ENCODE peak calls at places on chromosomes 12 and 14, in six cellular contexts. Q is lung; B is body of pancreas; J is effector memory CD4-positive, alpha-beta T cell; K is neural progenitor cell; C is right atrium auricular region. R is an unnamed sample. For H3K4me1 and H3K27me3, the result is how much of the 10 kb centered on the place peaks cover.

GRCh38 chr12:105744659-105745058 is 394.1 kb downstream of the NUAK1 start:
- DNase-seq in B (no peak), J (no peak), C (no peak), K (no peak), Q (no peak), R (no peak)

GRCh38 chr12:112906712-112907414 is at the start of gene OAS1:
- DNase-seq in B (peak), C (no peak), J (no peak), Q (peak), K (peak), R (no peak)

GRCh38 chr12:132366341-132366861 is 37.0 kb upstream of the GALNT9 start:
- DNase-seq in J (no peak), K (peak), B (no peak), C (no peak), Q (no peak), R (no peak)

GRCh38 chr12:132557969-132558856 is 52.2 kb downstream of the LRCOL1 start:
- DNase-seq in K (no peak), Q (no peak), C (no peak), J (no peak), B (no peak), R (no peak)

GRCh38 chr12:19273482-19274330 is 144.2 kb downstream of the PLEKHA5 start:
- DNase-seq in C (peak), Q (peak), B (peak), K (no peak), J (peak), R (peak)

GRCh38 chr12:133081408-133081806 is 684 bp downstream of the ZNF140 start:
- DNase-seq in C (no peak), Q (peak), J (no peak), K (no peak), B (peak), R (no peak)

GRCh38 chr14:74893614-74894091 is 11.9 kb downstream of the DLST start:
- DNase-seq in C (no peak), K (no peak), B (no peak), Q (no peak), J (no peak), R (no peak)

GRCh38 chr14:24367506-24368214 is at the start of gene NFATC4:
- DNase-seq in J (no peak), C (peak), Q (peak), B (peak), K (peak), R (peak)

GRCh38 chr12:90978117-90978770 is 23.3 kb upstream of the CCER1 start:
- DNase-seq in B (peak), Q (no peak), K (peak), C (no peak), J (no peak), R (peak)

GRCh38 chr12:97568336-97569180 is 106.0 kb downstream of the RMST start:
- DNase-seq in Q (no peak), B (peak), J (no peak), C (no peak), K (no peak), R (no peak)

GRCh38 chr12:121668750-121669524 is 517 bp downstream of the MORN3 start:
- DNase-seq in B (peak), C (no peak), J (no peak), Q (no peak), K (peak), R (peak)

GRCh38 chr12:83700858-83701257 is 1014.2 kb downstream of the TMTC2 start:
- DNase-seq in C (no peak), Q (no peak), J (no peak), K (no peak), B (no peak), R (no peak)

GRCh38 chr12:20443792-20444191 is 75.5 kb downstream of the PDE3A start:
- DNase-seq in J (no peak), B (no peak), Q (no peak), K (no peak), C (no peak), R (no peak)

GRCh38 chr12:13713746-13714400 is 267.5 kb downstream of the GRIN2B start:
- DNase-seq in K (peak), J (no peak), C (no peak), Q (no peak), B (no peak), R (no peak)

GRCh38 chr12:51351913-51352532 is 5.5 kb upstream of the CELA1 start:
- DNase-seq in K (peak), Q (peak), J (peak), B (peak), C (no peak), R (peak)

GRCh38 chr12:112170376-112170775 is 45.0 kb downstream of the TRAFD1 start:
- DNase-seq in C (no peak), K (peak), J (no peak), B (no peak), Q (no peak), R (peak)

GRCh38 chr12:92988622-92989130 is 59.6 kb upstream of the EEA1 start:
- DNase-seq in Q (no peak), C (no peak), J (no peak), K (no peak), B (peak), R (no peak)

GRCh38 chr14:24861083-24861630 is 188.8 kb downstream of the STXBP6 start:
- DNase-seq in Q (no peak), J (no peak), B (peak), K (no peak), C (no peak), R (peak)

GRCh38 chr12:100263131-100263530 is 3.7 kb downstream of the DEPDC4 start:
- DNase-seq in C (no peak), J (no peak), K (no peak), B (no peak), Q (no peak), R (no peak)

GRCh38 chr12:53806689-53807088 is 54.9 kb upstream of the CISTR start:
- DNase-seq in Q (no peak), B (no peak), C (no peak), K (no peak), J (no peak), R (peak)

GRCh38 chr12:75722714-75723200 is 211.3 kb upstream of the KRR1 start:
- DNase-seq in K (no peak), C (peak), Q (peak), B (peak), J (peak), R (peak)

GRCh38 chr12:76890407-76891143 is 11.8 kb upstream of the CSRP2 start:
- DNase-seq in J (no peak), B (no peak), K (no peak), C (no peak), Q (no peak), R (no peak)

GRCh38 chr12:131555866-131556265 is 155.0 kb upstream of the SFSWAP start:
- DNase-seq in B (no peak), J (no peak), Q (no peak), C (no peak), K (no peak), R (no peak)

GRCh38 chr14:105391541-105391940 is 6.8 kb upstream of the TEX22 start:
- DNase-seq in J (no peak), C (no peak), B (no peak), K (no peak), Q (no peak), R (no peak)

GRCh38 chr14:105390849-105391500 is 7.4 kb upstream of the TEX22 start:
- DNase-seq in C (no peak), K (no peak), Q (no peak), J (no peak), B (no peak), R (no peak)

GRCh38 chr14:105394714-105395537 is 3.4 kb upstream of the TEX22 start:
- DNase-seq in B (no peak), Q (no peak), C (no peak), J (no peak), K (no peak), R (no peak)

GRCh38 chr14:105392161-105393090 is 5.9 kb upstream of the TEX22 start:
- DNase-seq in C (no peak), Q (no peak), J (no peak), B (no peak), K (no peak), R (no peak)

DNA sequence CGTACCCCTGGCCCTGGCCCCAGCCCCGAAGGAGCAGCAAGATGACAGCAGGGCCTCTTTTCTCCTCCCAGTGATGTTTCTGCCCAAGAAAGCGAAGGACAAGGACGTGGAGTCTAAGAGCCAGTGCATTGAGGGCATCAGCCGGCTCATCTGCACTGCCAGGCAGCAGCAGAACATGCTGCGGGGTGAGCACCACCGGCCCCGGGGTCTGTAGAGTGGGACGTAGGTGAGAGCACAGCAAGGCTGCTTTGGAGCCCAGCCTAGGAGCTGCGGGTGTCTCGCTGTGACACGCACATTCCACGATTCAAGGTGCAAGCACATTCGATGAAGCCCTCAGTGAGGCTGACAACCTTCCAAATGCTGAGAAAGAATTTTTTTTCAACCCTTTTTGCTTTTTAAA is 5.2 kb upstream of the TEX22 start:
- DNase-seq in B (no peak), J (no peak), Q (no peak), K (no peak), C (no peak), R (no peak)
- H3K4me1 ChIP-seq in B (under half), J (under half), Q (under half), K (under half), C (under half), R (under half)

DNA sequence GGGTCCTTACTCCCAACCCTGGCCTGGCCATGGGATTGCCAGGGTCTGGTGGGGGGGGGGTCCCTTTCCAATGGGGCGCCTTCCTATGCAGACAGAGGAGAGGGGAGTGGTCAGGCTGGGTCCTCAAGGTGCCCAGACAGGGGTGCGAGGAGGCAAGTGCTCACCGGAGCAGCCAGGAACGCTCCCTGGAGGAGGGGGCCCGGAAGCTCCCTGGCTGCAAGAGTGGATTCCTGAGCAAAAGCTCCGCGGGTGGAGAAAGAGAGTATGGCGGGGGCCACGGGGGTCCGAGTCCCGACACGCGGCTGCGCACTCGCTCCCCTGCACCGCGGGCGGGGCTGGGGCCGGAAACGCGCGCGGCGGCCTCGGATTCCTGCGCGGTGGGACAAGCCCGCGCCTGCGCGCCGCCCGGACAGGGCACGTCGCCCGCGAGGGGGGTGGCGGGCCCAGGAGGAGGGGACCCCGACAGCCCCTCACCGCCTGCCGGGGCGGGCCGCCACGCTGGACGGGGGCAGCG is 27.7 kb upstream of the GPR132 start:
- DNase-seq in J (peak), Q (peak), K (peak), B (peak), C (no peak), R (peak)
- H3K27me3 ChIP-seq in J (under half), Q (under half), K (half or more), B (under half), C (under half), R (under half)

GRCh38 chr14:103696466-103697071 is 18.7 kb downstream of the XRCC3 start:
- DNase-seq in J (no peak), K (no peak), C (no peak), Q (no peak), B (no peak), R (no peak)
- H3K4me1 ChIP-seq in J (under half), K (under half), C (half or more), Q (under half), B (under half), R (under half)

GRCh38 chr12:48021485-48022179 is 17.4 kb upstream of the COL2A1 start:
- DNase-seq in J (no peak), B (no peak), K (peak), Q (peak), C (no peak), R (peak)
- H3K27me3 ChIP-seq in J (under half), B (under half), K (half or more), Q (under half), C (under half), R (half or more)

DNA sequence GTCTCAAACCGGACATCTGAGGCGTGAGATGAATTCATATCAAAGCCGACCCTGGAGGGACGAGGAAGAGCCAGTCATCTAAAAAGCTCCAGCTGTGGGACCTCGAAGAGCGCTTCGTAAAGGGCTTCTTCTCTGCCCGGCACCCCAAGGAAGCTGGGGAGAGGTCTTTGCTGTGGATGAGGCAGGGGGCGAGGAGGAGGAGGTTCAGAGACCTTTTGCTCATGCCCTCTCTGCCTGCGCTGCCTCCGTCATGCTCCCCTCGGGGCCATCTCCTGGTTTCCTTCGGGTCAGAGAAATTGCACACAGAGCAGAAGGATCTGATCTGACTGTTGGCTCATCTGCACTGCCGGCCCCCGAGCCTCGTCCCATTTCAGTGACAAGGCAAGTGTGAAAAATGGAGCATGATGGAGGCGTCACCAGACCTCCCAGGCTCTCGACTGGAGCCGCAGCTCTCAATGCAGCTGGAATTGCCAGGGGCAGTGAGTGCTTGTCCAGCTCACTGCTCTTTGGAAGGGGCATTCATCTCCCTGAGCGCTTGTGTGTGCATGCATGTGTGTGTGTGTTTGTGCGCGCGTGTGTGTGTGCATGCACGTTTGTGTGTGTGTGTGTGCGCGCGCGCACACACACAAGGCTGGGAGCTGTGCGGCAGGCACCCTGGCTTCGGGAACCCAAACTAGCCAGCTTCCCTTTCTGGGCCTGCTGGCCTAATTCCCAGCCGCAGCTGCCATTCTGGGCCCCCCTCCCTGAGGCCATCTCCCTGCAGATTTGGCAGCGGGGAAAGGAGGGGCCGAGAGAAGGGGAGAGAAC is 9.2 kb downstream of the CABP1 start:
- DNase-seq in K (peak), Q (no peak), J (no peak), B (no peak), C (no peak), R (no peak)
- H3K4me1 ChIP-seq in K (under half), Q (under half), J (under half), B (under half), C (half or more), R (under half)

GRCh38 chr12:7207866-7208612 is 18.6 kb downstream of the PEX5 start:
- DNase-seq in K (no peak), J (no peak), C (no peak), Q (no peak), B (no peak), R (no peak)
- H3K27me3 ChIP-seq in K (under half), J (under half), C (under half), Q (under half), B (under half), R (under half)

GRCh38 chr12:79883216-79883615 is 51.7 kb downstream of the PPP1R12A start:
- DNase-seq in B (no peak), J (no peak), K (no peak), Q (no peak), C (no peak), R (no peak)

GRCh38 chr12:79884401-79885006 is 50.4 kb downstream of the PPP1R12A start:
- DNase-seq in Q (no peak), K (no peak), C (no peak), J (no peak), B (no peak), R (no peak)

GRCh38 chr12:79886917-79887519 is 47.9 kb downstream of the PPP1R12A start:
- DNase-seq in J (no peak), C (no peak), B (no peak), Q (no peak), K (peak), R (peak)

GRCh38 chr12:79887912-79888311 is 47.0 kb downstream of the PPP1R12A start:
- DNase-seq in K (no peak), C (no peak), Q (no peak), B (no peak), J (no peak), R (no peak)

DNA sequence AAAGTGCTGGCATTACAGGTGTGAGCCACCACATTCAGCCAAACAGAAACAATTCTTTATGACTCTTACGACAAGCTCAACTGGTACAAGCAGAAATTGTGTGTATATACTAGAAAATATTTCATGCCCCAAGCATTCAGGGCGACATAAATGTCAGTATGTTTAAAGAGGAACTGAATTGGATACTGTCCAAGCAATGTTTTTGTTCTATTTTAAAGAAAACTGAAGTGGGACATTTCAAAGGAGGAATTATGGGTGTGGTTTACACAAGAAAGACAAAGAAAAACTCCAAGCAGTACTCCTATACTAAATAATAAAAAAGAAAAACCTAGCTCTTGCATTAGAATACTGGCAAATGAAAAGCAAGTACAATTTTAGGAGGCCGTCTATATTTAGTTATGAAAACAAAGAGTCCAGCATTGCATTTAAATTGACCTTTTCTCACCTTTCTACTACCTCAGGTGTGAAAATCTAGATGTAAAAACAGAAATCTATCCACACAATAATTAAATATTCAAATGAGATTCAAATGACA is 48.9 kb downstream of the PPP1R12A start:
- DNase-seq in C (no peak), K (no peak), B (no peak), J (no peak), Q (no peak), R (no peak)
- H3K4me1 ChIP-seq in C (half or more), K (under half), B (under half), J (under half), Q (under half), R (under half)

GRCh38 chr14:104579507-104579906 is at the start of gene C14orf180:
- DNase-seq in K (no peak), C (no peak), Q (no peak), J (no peak), B (peak), R (no peak)

GRCh38 chr14:104582005-104582404 is 2.4 kb downstream of the C14orf180 start:
- DNase-seq in C (no peak), J (no peak), K (no peak), B (no peak), Q (no peak), R (no peak)

GRCh38 chr14:104582649-104583048 is 3.1 kb downstream of the C14orf180 start:
- DNase-seq in C (peak), B (peak), Q (no peak), J (no peak), K (no peak), R (no peak)

GRCh38 chr14:104580961-104581360 is 1.4 kb downstream of the C14orf180 start:
- DNase-seq in K (no peak), J (no peak), C (peak), Q (no peak), B (peak), R (no peak)

GRCh38 chr14:104581521-104581920 is 2.0 kb downstream of the C14orf180 start:
- DNase-seq in C (no peak), K (no peak), Q (no peak), J (no peak), B (no peak), R (no peak)
- H3K27me3 ChIP-seq in C (under half), K (under half), Q (under half), J (under half), B (under half), R (under half)

DNA sequence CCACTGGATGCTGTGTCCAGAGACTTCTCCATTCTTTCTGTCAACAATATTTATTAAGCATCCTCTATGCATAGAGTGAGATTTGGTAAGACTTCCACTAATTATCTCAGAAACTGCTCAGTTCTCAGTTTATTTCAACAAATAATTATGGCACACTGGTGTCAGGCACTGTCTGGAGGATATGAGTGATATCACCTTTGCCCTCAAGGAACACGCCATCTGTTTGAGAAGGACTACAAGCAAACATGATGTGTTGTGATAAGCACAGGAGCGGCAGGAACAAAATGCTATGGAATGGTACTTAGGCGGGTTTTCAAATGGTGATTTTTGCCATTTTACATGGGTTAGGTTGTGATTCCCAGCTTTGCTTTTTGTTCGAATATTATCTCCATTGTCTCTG is 229.2 kb downstream of the DPF3 start:
- DNase-seq in Q (no peak), C (no peak), K (no peak), B (no peak), J (no peak), R (no peak)
- H3K4me1 ChIP-seq in Q (under half), C (under half), K (under half), B (under half), J (under half), R (under half)

GRCh38 chr12:48003226-48004038 is 844 bp downstream of the COL2A1 start:
- DNase-seq in Q (no peak), J (no peak), K (peak), B (no peak), C (no peak), R (peak)

GRCh38 chr12:48004039-48004940 is at the start of gene COL2A1:
- DNase-seq in C (no peak), K (peak), B (no peak), J (no peak), Q (no peak), R (peak)

GRCh38 chr12:48004941-48005749 is 869 bp upstream of the COL2A1 start:
- DNase-seq in K (peak), C (no peak), J (no peak), B (no peak), Q (no peak), R (peak)

GRCh38 chr12:48007206-48007605 is 2.9 kb upstream of the COL2A1 start:
- DNase-seq in B (no peak), J (no peak), C (no peak), K (no peak), Q (no peak), R (peak)

GRCh38 chr12:48005750-48006021 is 1.4 kb upstream of the COL2A1 start:
- DNase-seq in B (no peak), K (no peak), J (no peak), Q (no peak), C (no peak), R (peak)
- H3K27me3 ChIP-seq in B (under half), K (half or more), J (half or more), Q (under half), C (under half), R (half or more)

R was measured in SJSA1.